ENCODE peak calls at places on chromosomes 2 and 18, in seven cellular contexts. S is renal cortical epithelial cell, K is frontal cortex, N is A673, B is T-cell, W is hippocampal formation, E is MV-4-11. P is an unnamed sample.

GRCh38 chr2:27336173-27336572 is 13.3 kb upstream of the MPV17 start:
- DNase-seq in S (no peak), K (no peak), N (no peak), B (no peak), W (no peak), E (no peak), P (no peak)

GRCh38 chr2:20524412-20525040 is 77.7 kb downstream of the RHOB start:
- DNase-seq in S (no peak), K (no peak), N (peak; percentile 63), B (no peak), W (peak; percentile 29), E (peak; percentile 75), P (no peak)

GRCh38 chr2:168392031-168392430 is 64.0 kb upstream of the CERS6 start:
- DNase-seq in S (no peak), K (no peak), N (no peak), B (no peak), W (no peak), E (peak; percentile 63), P (no peak)

GRCh38 chr18:10476430-10476829 is 22.0 kb downstream of the APCDD1 start:
- DNase-seq in S (peak; percentile 55), K (no peak), N (peak; percentile 96), B (no peak), W (no peak), E (no peak), P (no peak)

GRCh38 chr2:216283038-216283900 is 89.0 kb downstream of the MARCHF4 start:
- DNase-seq in S (no peak), K (no peak), N (peak; percentile 53), B (no peak), W (no peak), E (no peak), P (no peak)

GRCh38 chr2:8984855-8985254 is 18.6 kb downstream of the MBOAT2 start:
- DNase-seq in S (no peak), K (no peak), N (peak; percentile 42), B (no peak), W (no peak), E (no peak), P (no peak)

GRCh38 chr2:54999182-54999581 is 51.1 kb downstream of the RTN4 start:
- DNase-seq in S (no peak), K (no peak), N (peak; percentile 62), B (no peak), W (no peak), E (peak; percentile 32), P (no peak)

GRCh38 chr18:11826836-11827235 is 24.4 kb upstream of the CHMP1B start:
- DNase-seq in S (no peak), K (no peak), N (no peak), B (no peak), W (no peak), E (no peak), P (no peak)

GRCh38 chr18:42053188-42053781 is 98.3 kb downstream of the PIK3C3 start:
- DNase-seq in S (peak; percentile 56), K (peak; percentile 14), N (peak; percentile 70), B (peak; percentile 51), W (peak; percentile 49), E (peak; percentile 32), P (peak; percentile 39)

GRCh38 chr2:40831313-40831873 is 379.5 kb upstream of the SLC8A1 start:
- DNase-seq in S (no peak), K (no peak), N (no peak), B (no peak), W (no peak), E (no peak), P (no peak)

GRCh38 chr18:79609021-79609461 is 70.6 kb upstream of the CTDP1 start:
- DNase-seq in S (no peak), K (no peak), N (no peak), B (no peak), W (no peak), E (no peak), P (no peak)

GRCh38 chr2:27494284-27494943 is 586 bp downstream of the FNDC4 start:
- DNase-seq in S (peak; percentile 23), K (no peak), N (no peak), B (no peak), W (no peak), E (no peak), P (no peak)

GRCh38 chr2:205717999-205718398 is 35.7 kb downstream of the NRP2 start:
- DNase-seq in S (no peak), K (no peak), N (no peak), B (no peak), W (no peak), E (no peak), P (no peak)

GRCh38 chr2:59174536-59175243 is 933.6 kb upstream of the FANCL start:
- DNase-seq in S (no peak), K (no peak), N (no peak), B (no peak), W (no peak), E (no peak), P (no peak)

GRCh38 chr2:133657591-133657990 is 89.3 kb upstream of the NCKAP5 start:
- DNase-seq in S (peak; percentile 82), K (no peak), N (peak; percentile 61), B (no peak), W (no peak), E (no peak), P (no peak)